ENCODE peak calls at places on chromosomes 13 and 19, in four cellular contexts. P, V, J and M are unnamed samples.

GRCh38 chr13:41061914-41062837 is 867 bp downstream of the WBP4 start:
- DNase-seq in P (no peak), V (no peak), J (no peak), M (peak)

GRCh38 chr19:55440411-55441105 is 2.5 kb downstream of the SHISA7 start:
- DNase-seq in P (no peak), V (peak), J (no peak), M (no peak)

GRCh38 chr19:58123354-58123753 is 25.3 kb upstream of the ZSCAN18 start:
- DNase-seq in P (no peak), V (peak), J (no peak), M (no peak)

GRCh38 chr19:56314018-56314583 is 538 bp downstream of the ZSCAN5A start:
- DNase-seq in P (no peak), V (no peak), J (no peak), M (no peak)

GRCh38 chr19:39617745-39618144 is 15.4 kb downstream of the LGALS13 start:
- DNase-seq in P (no peak), V (no peak), J (no peak), M (no peak)

GRCh38 chr13:20270163-20270865 is 38.2 kb upstream of the GJB6 start:
- DNase-seq in P (no peak), V (no peak), J (no peak), M (no peak)

GRCh38 chr19:53910170-53910518 is 1.1 kb downstream of the CACNG7 start:
- DNase-seq in P (no peak), V (no peak), J (no peak), M (no peak)

GRCh38 chr19:45577111-45577905 is 7.3 kb downstream of the OPA3 start:
- DNase-seq in P (peak), V (no peak), J (no peak), M (no peak)

GRCh38 chr19:52492991-52493470 is 34.4 kb upstream of the ZNF808 start:
- DNase-seq in P (no peak), V (peak), J (no peak), M (no peak)

GRCh38 chr19:2983351-2984195 is 6.2 kb downstream of the TLE6 start:
- DNase-seq in P (no peak), V (no peak), J (peak), M (no peak)

GRCh38 chr19:17938092-17938845 is 5.5 kb downstream of the CCDC124 start:
- DNase-seq in P (peak), V (peak), J (peak), M (peak)

GRCh38 chr19:57773488-57773887 is 4.0 kb downstream of the ZNF586 start:
- DNase-seq in P (no peak), V (no peak), J (no peak), M (no peak)

GRCh38 chr19:35044317-35045117 is 3.0 kb downstream of the HPN start:
- DNase-seq in P (peak), V (peak), J (no peak), M (no peak)